ENCODE peak calls at places on chromosome 7, in seven cellular contexts. G, Q, J, U, D, A and E are unnamed samples.

GRCh38 chr7:47241112-47242065 is 340.5 kb downstream of the TNS3 start:
- DNase-seq in A (no peak), G (no peak), D (no peak), J (no peak), Q (no peak), U (no peak), E (no peak)

GRCh38 chr7:84538268-84538667 is 343.7 kb upstream of the SEMA3A start:
- DNase-seq in U (no peak), J (no peak), Q (no peak), A (no peak), G (no peak), D (no peak), E (no peak)

GRCh38 chr7:71633571-71634008 is 501.6 kb downstream of the GALNT17 start:
- DNase-seq in A (no peak), J (no peak), Q (no peak), U (peak), G (no peak), D (peak), E (no peak)

GRCh38 chr7:155804897-155805825 is 7.1 kb downstream of the SHH start:
- DNase-seq in Q (peak), D (no peak), J (peak), A (no peak), U (no peak), G (no peak), E (peak)

GRCh38 chr7:42338231-42339222 is 101.5 kb upstream of the GLI3 start:
- DNase-seq in Q (no peak), A (no peak), D (no peak), J (no peak), U (no peak), G (no peak), E (no peak)

GRCh38 chr7:133539016-133539415 is 286.1 kb downstream of the EXOC4 start:
- DNase-seq in U (no peak), G (no peak), Q (no peak), J (no peak), D (no peak), A (no peak), E (no peak)

GRCh38 chr7:101739757-101740398 is 77.5 kb upstream of the CUX1 start:
- DNase-seq in Q (no peak), A (no peak), D (no peak), G (no peak), J (no peak), U (no peak), E (no peak)

GRCh38 chr7:16063241-16063640 is 358.1 kb downstream of the CRPPA start:
- DNase-seq in D (no peak), J (no peak), U (no peak), A (no peak), G (no peak), Q (no peak), E (no peak)

GRCh38 chr7:116354171-116354545 is 143.8 kb downstream of the TES start:
- DNase-seq in J (no peak), D (no peak), U (no peak), A (no peak), G (no peak), Q (no peak), E (no peak)

GRCh38 chr7:35906191-35906908 is 105.5 kb downstream of the SEPTIN7 start:
- DNase-seq in J (peak), G (peak), D (peak), Q (peak), U (peak), A (peak), E (peak)

GRCh38 chr7:122416316-122416925 is 111.9 kb upstream of the FEZF1 start:
- DNase-seq in A (no peak), U (no peak), G (no peak), Q (no peak), D (no peak), J (no peak), E (no peak)

GRCh38 chr7:140908351-140908750 is 16.4 kb downstream of the BRAF start:
- DNase-seq in D (no peak), J (no peak), U (no peak), A (no peak), Q (no peak), G (no peak), E (no peak)

GRCh38 chr7:46752881-46753366 is 829.0 kb downstream of the TNS3 start:
- DNase-seq in Q (no peak), U (no peak), A (no peak), J (no peak), G (peak), D (no peak), E (no peak)

GRCh38 chr7:9488555-9488954 is 1055.1 kb downstream of the NXPH1 start:
- DNase-seq in U (no peak), A (no peak), J (no peak), G (no peak), D (no peak), Q (no peak), E (no peak)

GRCh38 chr7:69598081-69598486 is at the start of gene AUTS2:
- DNase-seq in Q (peak), A (no peak), U (peak), G (no peak), D (peak), J (peak), E (peak)

GRCh38 chr7:87113077-87113476 is 39.2 kb upstream of the DMTF1 start:
- DNase-seq in J (no peak), U (no peak), D (no peak), G (no peak), Q (no peak), A (no peak), E (no peak)

GRCh38 chr7:112965506-112965905 is 121.1 kb downstream of the GPR85 start:
- DNase-seq in G (no peak), J (no peak), A (no peak), U (no peak), D (no peak), Q (no peak), E (no peak)

GRCh38 chr7:26201261-26202018 is at the start of gene CBX3:
- DNase-seq in U (peak), D (peak), G (peak), Q (peak), A (peak), J (peak), E (peak)

GRCh38 chr7:145899938-145900337 is 216.7 kb upstream of the CNTNAP2 start:
- DNase-seq in J (no peak), G (no peak), A (no peak), U (no peak), D (no peak), Q (no peak), E (no peak)

GRCh38 chr7:5532520-5533335 is 109.1 kb upstream of the TNRC18 start:
- DNase-seq in D (no peak), U (peak), J (peak), A (peak), G (no peak), Q (peak), E (no peak)

GRCh38 chr7:106283831-106284515 is 810 bp downstream of the NAMPT start:
- DNase-seq in D (no peak), A (no peak), U (peak), J (peak), Q (no peak), G (no peak), E (peak)

GRCh38 chr7:94012748-94013147 is 8.6 kb upstream of the BET1 start:
- DNase-seq in D (no peak), G (no peak), U (no peak), A (no peak), J (no peak), Q (no peak), E (no peak)

GRCh38 chr7:144388950-144389349 is 14.5 kb downstream of the NOBOX start:
- DNase-seq in D (peak), Q (no peak), J (no peak), A (no peak), G (no peak), U (no peak), E (no peak)

GRCh38 chr7:69295971-69296370 is 302.3 kb upstream of the AUTS2 start:
- DNase-seq in U (no peak), G (no peak), J (no peak), A (no peak), Q (no peak), D (no peak), E (no peak)

GRCh38 chr7:117038408-117038807 is 85.1 kb downstream of the ST7 start:
- DNase-seq in A (no peak), Q (no peak), G (no peak), D (no peak), J (no peak), U (no peak), E (no peak)

GRCh38 chr7:123712619-123713018 is 36.2 kb downstream of the WASL start:
- DNase-seq in G (no peak), Q (no peak), J (no peak), A (no peak), U (no peak), D (no peak), E (no peak)

DNA sequence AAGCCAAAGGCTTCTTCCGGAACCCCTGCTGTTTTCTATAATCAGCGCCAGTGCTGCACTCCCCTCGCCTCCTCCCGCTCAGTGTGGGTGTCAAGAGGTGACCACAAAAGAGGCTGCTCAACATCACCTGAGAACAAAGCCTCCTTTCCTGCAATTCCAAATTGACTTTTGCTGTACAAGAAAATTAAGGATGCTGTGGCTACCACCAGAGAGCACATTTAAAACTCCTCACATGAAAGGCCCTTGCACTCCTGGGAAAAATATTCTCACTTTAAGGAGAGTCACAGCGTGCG is 96.4 kb downstream of the HIPK2 start:
- DNase-seq in Q (no peak), U (no peak), D (no peak), G (peak), A (no peak), J (peak), E (no peak)
- TF ChIP-seq SP1 in Q (no peak), U (no peak), D (no peak), G (no peak), A (no peak), J (no peak), E (no peak)

GRCh38 chr7:74424291-74424880 is 29.3 kb upstream of the GTF2IRD1 start:
- DNase-seq in Q (no peak), U (no peak), J (no peak), A (no peak), D (no peak), G (no peak), E (no peak)

GRCh38 chr7:74418076-74418475 is 35.6 kb upstream of the GTF2IRD1 start:
- DNase-seq in A (no peak), D (no peak), U (no peak), J (no peak), G (no peak), Q (no peak), E (no peak)

GRCh38 chr7:74420006-74420405 is 33.7 kb upstream of the GTF2IRD1 start:
- DNase-seq in Q (no peak), A (no peak), U (no peak), G (no peak), D (no peak), J (no peak), E (no peak)

GRCh38 chr7:74417419-74417971 is 36.2 kb upstream of the GTF2IRD1 start:
- DNase-seq in A (no peak), G (peak), Q (peak), D (peak), U (peak), J (peak), E (peak)

GRCh38 chr7:74418538-74418937 is 35.2 kb upstream of the GTF2IRD1 start:
- DNase-seq in D (no peak), U (no peak), J (no peak), A (no peak), G (no peak), Q (no peak), E (no peak)
- TF ChIP-seq SP1 in D (no peak), U (no peak), J (no peak), A (no peak), G (no peak), Q (no peak), E (no peak)

GRCh38 chr7:10940748-10941358 is 32.8 kb upstream of the PHF14 start:
- DNase-seq in J (no peak), G (no peak), U (no peak), D (no peak), Q (no peak), A (no peak), E (peak)

GRCh38 chr7:10934292-10934691 is 39.4 kb upstream of the PHF14 start:
- DNase-seq in G (no peak), J (no peak), A (no peak), Q (no peak), U (no peak), D (no peak), E (no peak)

GRCh38 chr7:10939237-10939910 is 34.3 kb upstream of the PHF14 start:
- DNase-seq in Q (no peak), J (no peak), D (no peak), A (no peak), G (no peak), U (no peak), E (peak)

DNA sequence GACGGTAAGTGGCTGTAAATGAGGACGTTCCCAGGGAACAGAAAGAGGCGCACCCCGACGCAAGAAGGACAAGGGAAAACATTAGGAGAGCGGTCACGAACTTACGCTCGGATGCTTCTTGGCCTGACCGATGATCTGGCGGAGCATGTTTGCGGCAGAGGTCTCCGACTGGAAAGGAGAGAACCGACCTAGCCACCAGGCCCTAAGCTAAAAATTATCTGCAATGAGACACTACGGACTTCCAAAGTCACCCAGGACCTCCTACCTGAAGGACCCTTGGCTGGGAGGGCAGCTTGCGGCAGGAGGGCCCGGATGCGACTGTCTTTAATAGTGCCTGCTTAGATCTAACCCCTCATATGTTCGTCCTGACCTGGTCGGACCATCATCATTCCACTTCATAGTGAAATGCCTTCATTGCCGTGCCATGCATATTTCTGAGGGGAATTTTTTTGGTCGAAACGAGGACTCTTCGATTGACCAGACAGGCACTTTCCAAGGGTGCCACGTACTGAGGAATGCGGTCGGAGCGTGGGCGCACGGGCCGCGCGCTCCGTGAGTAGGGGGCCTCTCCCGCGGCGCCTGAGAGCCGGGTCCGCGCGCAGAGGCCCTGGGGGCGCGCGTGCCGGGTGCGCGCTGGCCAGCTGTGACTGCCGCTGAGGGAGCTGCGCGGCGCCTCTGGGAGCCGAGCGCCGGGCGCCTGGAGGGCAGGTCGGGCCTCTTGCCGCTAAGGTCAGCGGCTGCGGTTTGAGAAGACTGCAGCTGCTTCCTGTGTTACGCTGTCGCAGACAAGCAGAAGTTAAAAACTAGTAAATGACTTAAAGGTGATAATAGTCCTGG is 33.5 kb upstream of the PHF14 start:
- DNase-seq in Q (peak), D (peak), G (peak), A (peak), J (peak), U (peak), E (peak)
- TF ChIP-seq SP1 in Q (no peak), D (no peak), G (peak), A (peak), J (peak), U (no peak), E (no peak)

DNA sequence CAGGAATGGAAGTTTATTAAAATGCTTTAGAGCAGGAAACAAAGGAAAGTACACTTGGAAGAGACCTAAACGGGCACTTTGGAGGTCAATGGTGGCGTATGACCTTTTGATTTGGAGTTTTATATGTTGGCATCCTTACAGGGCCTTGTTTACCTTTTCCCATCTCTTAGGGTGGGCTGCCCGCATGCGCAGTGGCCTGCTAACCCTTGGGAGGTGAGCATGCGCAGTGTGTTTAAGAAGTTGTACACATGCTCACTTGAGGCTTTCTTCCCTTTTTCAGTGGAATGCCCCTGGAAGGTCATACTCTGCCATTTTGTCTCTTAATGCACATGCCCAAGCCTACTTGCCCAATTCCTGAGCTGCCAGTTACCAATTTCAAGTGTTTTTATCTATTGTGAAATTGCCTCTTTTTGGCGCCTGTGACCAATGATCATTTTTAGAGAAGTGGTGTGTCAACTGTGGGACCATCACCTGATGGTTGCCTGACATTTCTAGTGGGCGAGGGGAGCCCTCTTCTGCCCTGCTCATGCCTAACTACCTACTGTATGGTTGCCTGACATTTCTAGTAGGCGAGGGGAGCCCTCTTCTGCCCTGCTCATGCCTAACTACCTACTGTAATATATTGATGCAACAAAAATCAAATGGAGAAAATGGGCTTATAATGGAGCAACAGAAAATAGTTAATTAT is 138.0 kb downstream of the PPP1R9A start:
- DNase-seq in U (peak), A (no peak), D (peak), J (no peak), Q (peak), G (no peak), E (no peak)
- TF ChIP-seq SP1 in U (no peak), A (no peak), D (no peak), J (no peak), Q (no peak), G (no peak), E (no peak)

DNA sequence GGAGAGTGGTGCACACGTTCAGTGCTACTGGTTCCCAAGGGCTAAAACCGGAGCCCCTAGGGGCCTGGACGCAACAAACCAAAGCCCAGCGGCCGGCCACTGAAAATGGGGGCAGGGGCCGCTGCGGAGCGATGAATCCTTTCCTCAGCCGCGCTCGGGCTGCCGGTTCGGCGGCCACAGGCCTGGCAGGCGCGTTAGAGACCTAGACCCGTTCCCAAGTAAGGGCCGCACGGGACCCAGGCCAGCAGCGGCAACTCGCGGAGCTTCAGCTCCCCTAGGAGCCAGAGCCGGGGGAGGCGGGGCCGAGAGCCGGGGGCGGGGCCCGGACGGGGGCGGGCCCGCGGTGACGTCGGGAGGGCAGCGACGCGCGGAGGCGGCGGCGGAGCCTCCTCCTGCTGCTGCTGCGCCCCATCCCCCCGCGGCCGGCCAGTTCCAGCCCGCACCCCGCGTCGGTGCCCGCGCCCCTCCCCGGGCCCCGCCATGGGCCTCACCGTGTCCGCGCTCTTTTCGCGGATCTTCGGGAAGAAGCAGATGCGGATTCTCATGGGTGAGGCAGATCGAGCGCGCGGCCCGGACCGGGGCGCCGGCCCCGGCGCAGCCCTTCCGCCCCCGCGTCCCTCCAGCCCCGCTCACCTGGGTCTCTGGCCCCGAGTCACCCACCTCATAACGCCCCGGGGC is at the start of gene ARF5:
- DNase-seq in J (peak), Q (peak), D (peak), G (peak), A (no peak), U (peak), E (peak)
- TF ChIP-seq SP1 in J (no peak), Q (peak), D (no peak), G (no peak), A (peak), U (no peak), E (no peak)

GRCh38 chr7:135510603-135511183 is 791 bp upstream of the CNOT4 start:
- DNase-seq in Q (no peak), J (peak), G (no peak), U (peak), A (peak), D (no peak), E (no peak)
- TF ChIP-seq SP1 in Q (no peak), J (no peak), G (no peak), U (no peak), A (no peak), D (no peak), E (no peak)

GRCh38 chr7:154649015-154649414 is 353.9 kb downstream of the PAXIP1 start:
- DNase-seq in G (no peak), Q (no peak), A (no peak), D (no peak), J (no peak), U (no peak), E (no peak)
- TF ChIP-seq SP1 in G (no peak), Q (no peak), A (no peak), D (no peak), J (no peak), U (no peak), E (no peak)

DNA sequence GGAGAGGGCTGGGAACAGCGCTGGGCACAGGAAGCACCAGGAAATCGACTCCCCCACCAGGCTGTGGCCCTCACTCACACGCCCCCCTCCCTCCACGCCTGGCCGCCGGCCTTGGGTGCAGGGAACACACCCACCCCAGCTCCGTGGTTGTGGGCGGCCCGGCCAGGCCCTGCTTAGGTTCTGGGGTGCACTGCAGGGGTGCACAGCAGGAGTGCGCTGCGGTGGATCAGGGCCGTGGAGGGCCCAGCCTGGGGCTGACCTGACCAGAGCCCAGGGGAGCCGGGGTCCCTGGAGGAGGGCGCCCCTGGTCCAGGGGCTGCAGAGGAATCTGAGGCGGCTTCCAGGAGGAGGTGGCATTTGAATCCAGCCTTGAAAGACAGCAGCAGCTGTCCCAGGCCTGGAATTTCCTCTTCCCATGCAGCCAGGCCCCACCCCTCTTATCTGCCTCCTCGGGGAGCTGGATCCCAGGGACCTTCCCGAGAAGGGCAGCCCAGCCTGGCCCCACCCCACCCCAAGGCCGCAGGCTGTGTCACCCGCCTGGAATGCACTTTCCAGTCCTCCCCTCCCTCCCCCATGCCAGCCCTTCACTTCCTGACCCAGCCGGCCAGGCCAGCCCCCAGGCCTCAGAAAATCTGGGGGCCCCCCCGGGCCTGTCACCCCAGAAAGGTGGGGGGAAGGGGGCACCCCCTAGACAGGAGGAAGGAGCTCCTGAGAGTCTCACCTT is 18.4 kb upstream of the PDGFA start:
- DNase-seq in A (no peak), D (peak), J (peak), U (peak), Q (no peak), G (peak), E (no peak)
- TF ChIP-seq SP1 in A (no peak), D (no peak), J (no peak), U (no peak), Q (no peak), G (no peak), E (no peak)

GRCh38 chr7:131166066-131166465 is 161.6 kb upstream of the MKLN1 start:
- DNase-seq in D (no peak), J (no peak), A (no peak), G (no peak), U (no peak), Q (no peak), E (no peak)
- TF ChIP-seq SP1 in D (no peak), J (no peak), A (no peak), G (no peak), U (no peak), Q (no peak), E (no peak)